ENCODE peak calls at places on chromosomes 1 and 21, in eight cellular contexts. W is body of pancreas; L is AG09309; G is HT-29; R is T-cell; Y is CD8-positive, alpha-beta memory T cell; E is stimulated activated CD4-positive, alpha-beta T cell treated with anti-CD3 and anti-CD28 coated beads, Interleukin-4, amount 100 ng/mL, for 4 hours; V is heart left ventricle. S is an unnamed sample.

GRCh38 chr1:26336477-26337205 is 17.3 kb downstream of the CRYBG2 start:
- DNase-seq in W (peak; percentile 93), L (no peak), G (peak; percentile 95), R (peak; percentile 87), Y (peak; percentile 89), E (peak; percentile 87), V (peak; percentile 54), S (peak; percentile 26)

GRCh38 chr1:41983451-41983850 is 64.7 kb upstream of the HIVEP3 start:
- DNase-seq in W (no peak), L (no peak), G (no peak), R (no peak), Y (no peak), E (no peak), V (no peak), S (no peak)

GRCh38 chr1:174359454-174359805 is 88.3 kb upstream of the GPR52 start:
- DNase-seq in W (no peak), L (no peak), G (no peak), R (no peak), Y (no peak), E (no peak), V (no peak), S (no peak)

GRCh38 chr1:43987159-43988022 is 4.0 kb upstream of the CCDC24 start:
- DNase-seq in W (no peak), L (no peak), G (no peak), R (no peak), Y (no peak), E (no peak), V (no peak), S (no peak)

GRCh38 chr1:54365847-54366246 is 40.3 kb downstream of the SSBP3 start:
- DNase-seq in W (no peak), L (no peak), G (no peak), R (no peak), Y (no peak), E (no peak), V (no peak), S (no peak)

GRCh38 chr21:46066843-46067331 is 31.0 kb upstream of the COL6A2 start:
- DNase-seq in W (no peak), L (no peak), G (peak; percentile 5), R (no peak), Y (peak; percentile 32), E (no peak), V (no peak), S (no peak)

GRCh38 chr1:172279951-172280350 is 140.5 kb upstream of the C1orf105 start:
- DNase-seq in W (no peak), L (no peak), G (no peak), R (no peak), Y (no peak), E (no peak), V (no peak), S (no peak)

GRCh38 chr1:59569198-59569597 is 245.6 kb upstream of the HOOK1 start:
- DNase-seq in W (no peak), L (no peak), G (no peak), R (no peak), Y (no peak), E (no peak), V (no peak), S (no peak)

GRCh38 chr1:6001992-6002576 is 9.9 kb upstream of the NPHP4 start:
- DNase-seq in W (peak; percentile 63), L (no peak), G (peak; percentile 47), R (peak; percentile 41), Y (no peak), E (no peak), V (peak; percentile 76), S (peak; percentile 27)

GRCh38 chr1:151510957-151511635 is at the start of gene CGN:
- DNase-seq in W (peak; percentile 95), L (no peak), G (peak; percentile 91), R (peak; percentile 88), Y (peak; percentile 91), E (peak; percentile 86), V (peak; percentile 87), S (peak; percentile 67)

GRCh38 chr21:29376556-29376955 is 77.8 kb downstream of the BACH1 start:
- DNase-seq in W (peak; percentile 45), L (no peak), G (peak; percentile 40), R (peak; percentile 60), Y (peak; percentile 72), E (peak; percentile 44), V (peak; percentile 39), S (no peak)

GRCh38 chr1:180384606-180385005 is 117.8 kb downstream of the ACBD6 start:
- DNase-seq in W (no peak), L (no peak), G (no peak), R (no peak), Y (no peak), E (no peak), V (no peak), S (no peak)

GRCh38 chr21:18499761-18500376 is 96.3 kb upstream of the TMPRSS15 start:
- DNase-seq in W (peak; percentile 44), L (no peak), G (peak; percentile 53), R (peak; percentile 3), Y (no peak), E (peak; percentile 15), V (no peak), S (peak; percentile 2)

GRCh38 chr21:16180613-16181012 is 450.8 kb downstream of the USP25 start:
- DNase-seq in W (no peak), L (no peak), G (no peak), R (no peak), Y (no peak), E (no peak), V (no peak), S (no peak)

GRCh38 chr1:914253-914890 is 9.4 kb upstream of the SAMD11 start:
- DNase-seq in W (no peak), L (no peak), G (no peak), R (no peak), Y (peak; percentile 26), E (no peak), V (no peak), S (no peak)

GRCh38 chr1:113983826-113984225 is 4.6 kb downstream of the OLFML3 start:
- DNase-seq in W (no peak), L (no peak), G (no peak), R (no peak), Y (no peak), E (no peak), V (no peak), S (no peak)

GRCh38 chr1:229230893-229231753 is 39.8 kb upstream of the RAB4A start:
- DNase-seq in W (no peak), L (no peak), G (peak; percentile 64), R (no peak), Y (no peak), E (no peak), V (no peak), S (no peak)

GRCh38 chr1:178513278-178513983 is 522 bp downstream of the TEX35 start:
- DNase-seq in W (no peak), L (no peak), G (no peak), R (no peak), Y (no peak), E (no peak), V (no peak), S (no peak)

GRCh38 chr1:154866995-154867795 is 2.9 kb downstream of the KCNN3 start:
- DNase-seq in W (peak; percentile 61), L (no peak), G (no peak), R (no peak), Y (no peak), E (peak; percentile 12), V (peak; percentile 66), S (no peak)

GRCh38 chr1:11286735-11287410 is 13.9 kb downstream of the UBIAD1 start:
- DNase-seq in W (no peak), L (no peak), G (no peak), R (no peak), Y (no peak), E (no peak), V (no peak), S (no peak)

GRCh38 chr1:16204634-16205332 is 7.7 kb downstream of the ARHGEF19 start:
- DNase-seq in W (peak; percentile 59), L (no peak), G (peak; percentile 55), R (peak; percentile 38), Y (peak; percentile 60), E (peak; percentile 18), V (no peak), S (no peak)

GRCh38 chr1:218735436-218735835 is 390.3 kb downstream of the TGFB2 start:
- DNase-seq in W (no peak), L (peak; percentile 74), G (no peak), R (no peak), Y (no peak), E (no peak), V (no peak), S (no peak)

GRCh38 chr1:89844236-89844807 is 23.5 kb downstream of the LRRC8D start:
- DNase-seq in W (no peak), L (no peak), G (peak; percentile 13), R (peak; percentile 17), Y (peak; percentile 51), E (peak; percentile 39), V (no peak), S (no peak)

GRCh38 chr1:75668813-75669212 is 55.7 kb upstream of the ACADM start:
- DNase-seq in W (no peak), L (no peak), G (no peak), R (no peak), Y (no peak), E (no peak), V (no peak), S (no peak)

GRCh38 chr1:155124503-155125463 is 2.9 kb upstream of the EFNA1 start:
- DNase-seq in W (no peak), L (no peak), G (no peak), R (no peak), Y (no peak), E (no peak), V (no peak), S (no peak)

GRCh38 chr1:17909634-17910033 is 154.5 kb downstream of the ACTL8 start:
- DNase-seq in W (no peak), L (no peak), G (no peak), R (no peak), Y (no peak), E (no peak), V (no peak), S (no peak)

GRCh38 chr1:33763406-33763805 is 100.5 kb upstream of the HMGB4 start:
- DNase-seq in W (no peak), L (peak; percentile 34), G (no peak), R (no peak), Y (no peak), E (no peak), V (peak; percentile 39), S (no peak)

GRCh38 chr1:11180342-11180744 is 8.8 kb upstream of the ANGPTL7 start:
- DNase-seq in W (no peak), L (peak; percentile 73), G (no peak), R (no peak), Y (no peak), E (no peak), V (no peak), S (no peak)

GRCh38 chr1:243346016-243346415 is 90.2 kb downstream of the SDCCAG8 start:
- DNase-seq in W (no peak), L (no peak), G (no peak), R (no peak), Y (no peak), E (no peak), V (no peak), S (no peak)

S was measured in LNCaP clone FGC.